ENCODE peak calls at places on chromosomes 7 and 10, in five cellular contexts. H, V, X, O and R are unnamed samples.

GRCh38 chr7:128155100-128155763 is 85.8 kb upstream of the LEP start:
- DNase-seq in H (no peak), V (no peak), X (no peak), O (no peak), R (no peak)

GRCh38 chr7:50349963-50350944 is 45.7 kb downstream of the IKZF1 start:
- DNase-seq in H (no peak), V (no peak), X (no peak), O (no peak), R (no peak)

GRCh38 chr7:1380211-1380815 is 79.0 kb downstream of the MICALL2 start:
- DNase-seq in H (no peak), V (no peak), X (peak; percentile 69), O (no peak), R (no peak)

GRCh38 chr7:123682690-123683089 is 27.0 kb downstream of the LMOD2 start:
- DNase-seq in H (peak; percentile 19), V (no peak), X (no peak), O (peak; percentile 62), R (no peak)

GRCh38 chr7:4218481-4218880 is 463.6 kb upstream of the FOXK1 start:
- DNase-seq in H (no peak), V (no peak), X (peak; percentile 46), O (no peak), R (no peak)

GRCh38 chr10:12888470-12888869 is 113.0 kb downstream of the CCDC3 start:
- DNase-seq in H (peak; percentile 23), V (no peak), X (no peak), O (no peak), R (no peak)

GRCh38 chr7:232571-233455 is 40.4 kb downstream of the FAM20C start:
- DNase-seq in H (peak; percentile 54), V (no peak), X (no peak), O (no peak), R (no peak)

GRCh38 chr10:49613882-49614241 is at the start of gene CHAT:
- DNase-seq in H (no peak), V (no peak), X (no peak), O (no peak), R (no peak)

GRCh38 chr7:7327423-7327822 is 145.1 kb downstream of the C1GALT1 start:
- DNase-seq in H (no peak), V (no peak), X (no peak), O (no peak), R (no peak)

GRCh38 chr10:12502526-12503274 is 153.4 kb downstream of the CAMK1D start:
- DNase-seq in H (no peak), V (no peak), X (no peak), O (no peak), R (no peak)

GRCh38 chr7:92872701-92873100 is 36.3 kb upstream of the CDK6 start:
- DNase-seq in H (no peak), V (no peak), X (no peak), O (no peak), R (no peak)

GRCh38 chr7:155219947-155220769 is 77.5 kb upstream of the INSIG1 start:
- DNase-seq in H (peak; percentile 40), V (no peak), X (peak; percentile 68), O (no peak), R (no peak)

GRCh38 chr10:96858038-96858705 is 26.1 kb downstream of the LCOR start:
- DNase-seq in H (no peak), V (no peak), X (no peak), O (no peak), R (no peak)

GRCh38 chr7:151308791-151309190 is 32.8 kb upstream of the NUB1 start:
- DNase-seq in H (no peak), V (no peak), X (no peak), O (no peak), R (no peak)

GRCh38 chr10:66637273-66638036 is 288.4 kb upstream of the LRRTM3 start:
- DNase-seq in H (no peak), V (no peak), X (no peak), O (peak; percentile 1), R (no peak)

GRCh38 chr7:51310131-51310583 is 6.5 kb downstream of the COBL start:
- DNase-seq in H (no peak), V (no peak), X (no peak), O (no peak), R (no peak)

GRCh38 chr7:75866497-75867389 is 12.1 kb upstream of the RHBDD2 start:
- DNase-seq in H (peak; percentile 70), V (no peak), X (no peak), O (peak; percentile 77), R (peak; percentile 71)

GRCh38 chr7:8433477-8434289 is at the start of gene NXPH1:
- DNase-seq in H (peak; percentile 84), V (no peak), X (peak; percentile 69), O (no peak), R (no peak)

GRCh38 chr10:124710266-124710881 is 33.8 kb downstream of the FAM53B start:
- DNase-seq in H (no peak), V (no peak), X (peak; percentile 60), O (no peak), R (no peak)

GRCh38 chr7:142808802-142809583 is 38.2 kb downstream of the PRSS2 start:
- DNase-seq in H (no peak), V (peak; percentile 41), X (no peak), O (no peak), R (peak; percentile 60)

GRCh38 chr7:98996162-98996552 is 117.8 kb downstream of the TRRAP start:
- DNase-seq in H (no peak), V (no peak), X (no peak), O (no peak), R (no peak)

GRCh38 chr10:30384791-30385201 is 35.7 kb upstream of the MTPAP start:
- DNase-seq in H (no peak), V (no peak), X (no peak), O (peak; percentile 67), R (no peak)

GRCh38 chr10:59561397-59562121 is 148.1 kb downstream of the SLC16A9 start:
- DNase-seq in H (peak; percentile 53), V (no peak), X (no peak), O (no peak), R (no peak)

GRCh38 chr7:150994141-150994837 is 3.5 kb downstream of the NOS3 start:
- DNase-seq in H (no peak), V (no peak), X (peak; percentile 80), O (no peak), R (no peak)

DNA sequence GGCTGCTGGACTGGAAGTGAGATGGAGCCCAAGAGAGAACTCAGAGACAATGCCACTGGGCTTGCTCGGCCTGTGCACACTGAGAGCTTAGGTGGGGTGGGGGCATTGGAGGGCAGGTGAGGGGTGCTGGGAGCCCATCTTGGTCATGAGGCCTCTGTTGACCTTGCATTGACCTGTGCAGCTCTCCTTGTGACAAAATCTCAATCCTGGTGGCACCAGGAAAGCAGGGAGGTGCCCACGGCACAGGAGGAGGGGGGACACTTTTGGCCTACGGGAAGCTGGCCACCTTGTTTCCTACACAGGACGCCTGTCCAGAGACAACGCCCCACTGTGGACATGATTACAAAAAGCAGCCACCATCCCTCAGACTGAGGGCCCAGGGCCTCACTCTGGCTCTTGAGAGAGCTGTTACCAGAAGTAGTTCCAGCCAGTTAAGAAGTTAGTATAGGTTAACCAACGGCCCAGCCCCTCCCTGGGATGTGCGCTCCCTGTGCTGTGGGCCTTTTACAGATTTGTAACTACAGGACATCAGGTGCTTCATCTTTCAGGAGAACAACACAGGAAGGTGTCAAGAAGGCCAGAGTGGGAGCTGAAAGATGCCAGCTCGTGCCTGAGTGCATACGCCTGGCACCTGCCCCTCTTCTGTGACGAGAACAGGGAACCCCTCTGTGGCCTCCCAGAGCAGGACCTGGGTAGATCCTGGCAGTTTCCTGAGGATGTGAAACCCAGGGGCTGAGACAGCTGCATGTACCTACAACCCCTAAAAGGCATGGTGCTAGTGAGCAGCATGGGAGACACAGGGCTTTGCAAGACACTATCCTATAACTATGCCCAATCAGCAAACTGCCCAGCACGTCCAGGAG is 10.3 kb downstream of the PKD1L1 start:
- DNase-seq in H (no peak), V (no peak), X (no peak), O (no peak), R (no peak)
- H3K4me3 ChIP-seq in H (no peak overlapping the region), V (no peak overlapping the region), X (no peak overlapping the region), O (no peak overlapping the region), R (no peak overlapping the region)

GRCh38 chr10:110815354-110816004 is 56.2 kb upstream of the PDCD4 start:
- DNase-seq in H (peak; percentile 53), V (no peak), X (no peak), O (no peak), R (no peak)
- H3K27ac ChIP-seq in H (no peak overlapping the region), V (peak overlapping the region; percentile 32), X (no peak overlapping the region), O (no peak overlapping the region), R (no peak overlapping the region)

GRCh38 chr10:112491144-112491543 is 44.1 kb downstream of the VTI1A start:
- DNase-seq in H (no peak), V (no peak), X (no peak), O (no peak), R (no peak)
- TF ChIP-seq CTCF in H (no peak), V (no peak), X (no peak), O (no peak), R (no peak)

GRCh38 chr10:70163448-70163847 is 6.9 kb downstream of the SAR1A start:
- DNase-seq in H (no peak), V (no peak), X (no peak), O (no peak), R (no peak)
- H3K4me3 ChIP-seq in H (no peak overlapping the region), V (no peak overlapping the region), X (no peak overlapping the region), O (no peak overlapping the region), R (no peak overlapping the region)

DNA sequence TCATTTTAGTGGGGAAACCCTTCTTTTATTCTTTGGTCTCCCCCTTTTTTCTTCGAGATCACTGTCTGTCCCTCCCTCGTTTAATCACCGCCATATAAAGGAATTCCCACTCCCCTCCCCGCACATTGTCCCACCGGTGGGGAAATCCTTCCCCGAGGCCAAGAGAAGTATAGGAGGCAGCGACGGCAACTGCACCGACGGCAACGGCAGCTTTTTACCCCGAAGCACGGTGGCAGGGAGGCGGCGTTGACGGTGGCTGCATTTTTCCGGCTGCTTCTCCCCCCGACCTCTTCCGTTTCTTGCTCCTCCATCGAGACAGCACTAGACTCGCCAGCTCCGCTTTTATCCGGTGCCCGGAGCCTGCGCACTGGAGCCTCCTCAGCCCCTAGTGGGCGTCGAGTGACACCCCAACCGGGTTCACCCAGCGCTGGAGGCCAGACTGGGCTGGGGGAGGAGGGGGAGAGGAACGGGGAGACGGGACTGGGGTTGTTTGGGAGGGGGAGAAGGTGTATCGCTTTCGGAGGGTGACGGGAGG is 655 bp upstream of the KMT2E start:
- DNase-seq in H (peak; percentile 96), V (peak; percentile 86), X (peak; percentile 97), O (peak; percentile 93), R (peak; percentile 96)
- H3K27ac ChIP-seq in H (peak overlapping the region; percentile 99), V (peak overlapping the region; percentile 100), X (peak overlapping the region; percentile 100), O (peak overlapping the region; percentile 100), R (peak overlapping the region; percentile 100)

GRCh38 chr7:104795086-104795485 is 218.9 kb upstream of the KMT2E start:
- DNase-seq in H (no peak), V (no peak), X (no peak), O (no peak), R (no peak)
- TF ChIP-seq CTCF in H (no peak), V (no peak), X (no peak), O (no peak), R (no peak)

GRCh38 chr10:94546616-94547175 is 1.1 kb downstream of the HELLS start:
- DNase-seq in H (no peak), V (no peak), X (no peak), O (no peak), R (no peak)
- H3K4me3 ChIP-seq in H (peak overlapping the region; percentile 84), V (peak overlapping the region; percentile 69), X (peak overlapping the region; percentile 67), O (peak overlapping the region; percentile 79), R (peak overlapping the region; percentile 79)

DNA sequence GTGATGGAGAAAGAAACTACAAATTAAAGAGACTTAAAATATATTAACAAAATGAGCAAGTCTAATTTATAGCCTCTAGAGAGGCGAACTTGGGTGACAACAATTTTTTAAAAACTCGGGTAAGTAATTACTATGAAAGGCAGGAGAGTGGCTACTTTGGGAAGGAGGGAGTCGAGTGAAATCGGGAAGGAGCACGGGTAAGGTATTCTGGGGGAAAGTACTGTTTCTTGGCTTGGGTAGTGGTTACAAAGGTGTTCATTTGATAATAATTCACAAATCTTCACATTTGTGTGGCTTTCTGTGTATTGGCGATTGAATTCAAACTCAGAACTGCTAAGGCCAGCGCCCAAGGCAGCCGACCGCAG is 32.9 kb upstream of the GRID1 start:
- DNase-seq in H (no peak), V (no peak), X (no peak), O (no peak), R (no peak)
- H3K27ac ChIP-seq in H (no peak overlapping the region), V (peak overlapping the region; percentile 90), X (peak overlapping the region; percentile 77), O (peak overlapping the region; percentile 92), R (peak overlapping the region; percentile 76)